ENCODE peak calls at places on chromosome 4, in five cellular contexts. M is astrocyte, T is endodermal cell, X is heart right ventricle, V is mammary epithelial cell. J is an unnamed sample. For H3K4me1, the result is how much of the 10 kb centered on the place peaks cover.

GRCh38 chr4:93710101-93710846 is 118.3 kb upstream of the ATOH1 start:
- DNase-seq in M (no peak), T (peak), X (no peak), V (peak), J (peak)

GRCh38 chr4:52265781-52266525 is 214.8 kb downstream of the SPATA18 start:
- DNase-seq in M (no peak), T (peak), X (no peak), V (no peak), J (no peak)

GRCh38 chr4:138192113-138192512 is 50.0 kb downstream of the SLC7A11 start:
- DNase-seq in M (peak), T (no peak), X (no peak), V (peak), J (no peak)

GRCh38 chr4:8044699-8045098 is 105.0 kb upstream of the AFAP1 start:
- DNase-seq in M (no peak), T (no peak), X (no peak), V (no peak), J (peak)

GRCh38 chr4:44632089-44632488 is 19.3 kb downstream of the YIPF7 start:
- DNase-seq in M (no peak), T (no peak), X (no peak), V (no peak), J (no peak)

GRCh38 chr4:183960912-183961569 is 55.9 kb downstream of the STOX2 start:
- DNase-seq in M (no peak), T (peak), X (peak), V (no peak), J (peak)

GRCh38 chr4:75235359-75235951 is 278.7 kb downstream of the RCHY1 start:
- DNase-seq in M (no peak), T (no peak), X (no peak), V (no peak), J (no peak)

GRCh38 chr4:13481569-13481968 is 2.6 kb downstream of the RAB28 start:
- DNase-seq in M (peak), T (no peak), X (no peak), V (peak), J (no peak)

GRCh38 chr4:56129431-56129861 is 180.7 kb downstream of the CEP135 start:
- DNase-seq in M (peak), T (peak), X (no peak), V (peak), J (peak)

GRCh38 chr4:158788608-158789007 is 19.8 kb downstream of the FNIP2 start:
- DNase-seq in M (no peak), T (no peak), X (no peak), V (no peak), J (no peak)

GRCh38 chr4:158791588-158791987 is 22.8 kb downstream of the FNIP2 start:
- DNase-seq in M (no peak), T (no peak), X (no peak), V (no peak), J (no peak)

GRCh38 chr4:158786155-158786581 is 17.3 kb downstream of the FNIP2 start:
- DNase-seq in M (peak), T (no peak), X (no peak), V (no peak), J (no peak)

GRCh38 chr4:158789853-158790252 is 21.0 kb downstream of the FNIP2 start:
- DNase-seq in M (no peak), T (no peak), X (no peak), V (no peak), J (no peak)

DNA sequence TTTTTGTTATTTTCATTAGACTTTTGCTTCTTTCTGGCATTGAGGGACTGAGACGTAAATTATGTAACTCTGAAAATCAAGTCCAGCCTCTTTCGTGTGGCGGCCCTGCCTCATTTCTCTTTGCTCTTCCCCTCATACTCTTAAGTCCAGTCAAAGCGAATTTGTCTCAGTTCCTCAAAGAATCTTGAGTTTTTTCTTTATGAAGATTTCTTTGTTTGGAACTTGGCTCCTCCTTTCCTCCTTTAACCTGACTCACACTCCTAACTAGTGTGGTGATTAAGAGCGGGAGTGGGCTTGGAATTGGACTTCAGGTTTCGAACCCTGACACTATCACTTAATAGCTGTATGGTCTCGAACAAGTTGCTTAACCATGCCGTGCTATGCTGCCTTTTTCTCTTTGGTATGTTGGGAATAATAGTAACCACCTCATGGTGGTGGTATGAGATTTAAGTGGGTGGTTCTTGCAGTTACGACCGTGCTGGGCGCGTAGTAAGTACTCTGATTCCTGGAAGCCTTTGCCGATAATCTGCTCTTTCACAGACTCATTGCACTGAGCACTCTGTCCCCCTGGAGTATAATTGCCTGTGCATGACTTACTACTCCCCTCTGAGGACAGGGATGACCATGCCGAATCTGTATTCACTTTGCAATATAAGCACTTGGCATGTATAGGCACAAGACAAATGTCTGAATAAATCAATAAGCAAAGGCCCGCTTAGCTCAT is 19.1 kb downstream of the FNIP2 start:
- DNase-seq in M (no peak), T (no peak), X (no peak), V (no peak), J (no peak)
- H3K4me1 ChIP-seq in M (under half), T (under half), X (half or more), V (under half), J (under half)

GRCh38 chr4:3301450-3302163 is 8.8 kb downstream of the RGS12 start:
- DNase-seq in M (no peak), T (peak), X (no peak), V (no peak), J (no peak)
- H3K4me1 ChIP-seq in M (under half), T (under half), X (half or more), V (under half), J (under half)

GRCh38 chr4:19024047-19024446 is 1002.5 kb upstream of the LCORL start:
- DNase-seq in M (no peak), T (no peak), X (no peak), V (no peak), J (no peak)

GRCh38 chr4:19025031-19025430 is 1003.5 kb upstream of the LCORL start:
- DNase-seq in M (peak), T (no peak), X (no peak), V (peak), J (no peak)

GRCh38 chr4:19030048-19030447 is 1008.5 kb upstream of the LCORL start:
- DNase-seq in M (peak), T (no peak), X (no peak), V (no peak), J (no peak)

GRCh38 chr4:19030536-19030935 is 1009.0 kb upstream of the LCORL start:
- DNase-seq in M (peak), T (no peak), X (no peak), V (no peak), J (no peak)

DNA sequence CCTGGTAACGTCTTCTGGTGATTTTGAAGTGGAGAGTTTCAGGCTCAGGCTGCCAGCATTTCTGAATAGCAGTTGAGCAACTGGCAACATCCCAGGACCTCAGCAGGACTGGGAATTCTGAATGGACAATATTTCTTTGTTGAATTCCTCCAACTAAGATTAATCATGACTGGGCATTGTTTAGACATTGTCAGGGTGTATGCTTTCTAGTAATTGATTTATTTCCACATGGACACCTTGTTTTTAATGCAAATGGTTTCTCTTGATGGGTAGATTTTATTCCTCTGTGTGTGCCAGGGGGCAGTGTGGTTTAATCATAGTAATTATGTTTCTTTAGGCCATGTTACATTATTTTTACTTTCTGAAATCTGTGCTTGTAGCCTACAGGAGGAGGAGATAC is 1004.7 kb upstream of the LCORL start:
- DNase-seq in M (peak), T (no peak), X (no peak), V (peak), J (no peak)
- H3K4me1 ChIP-seq in M (under half), T (under half), X (under half), V (under half), J (under half)

GRCh38 chr4:153514001-153514526 is 47.9 kb downstream of the TMEM131L start:
- DNase-seq in M (peak), T (no peak), X (no peak), V (peak), J (no peak)
- H3K4me1 ChIP-seq in M (under half), T (under half), X (under half), V (under half), J (under half)

GRCh38 chr4:153522800-153523089 is 56.6 kb downstream of the TMEM131L start:
- DNase-seq in M (no peak), T (no peak), X (no peak), V (no peak), J (no peak)
- H3K4me1 ChIP-seq in M (under half), T (under half), X (half or more), V (under half), J (under half)

GRCh38 chr4:39528056-39528465 is 822 bp upstream of the UGDH start:
- DNase-seq in M (peak), T (no peak), X (no peak), V (no peak), J (no peak)

GRCh38 chr4:39526810-39527295 is 386 bp downstream of the UGDH start:
- DNase-seq in M (peak), T (no peak), X (peak), V (no peak), J (peak)

GRCh38 chr4:39527296-39528055 is at the start of gene UGDH:
- DNase-seq in M (peak), T (peak), X (peak), V (peak), J (peak)

GRCh38 chr4:39530682-39531081 is 3.4 kb upstream of the UGDH start:
- DNase-seq in M (no peak), T (no peak), X (no peak), V (no peak), J (no peak)

GRCh38 chr4:39529534-39529933 is 2.3 kb upstream of the UGDH start:
- DNase-seq in M (no peak), T (no peak), X (no peak), V (no peak), J (no peak)
- H3K4me1 ChIP-seq in M (under half), T (under half), X (under half), V (under half), J (under half)

GRCh38 chr4:73985528-73985852 is 2.5 kb downstream of the PPBP start:
- DNase-seq in M (no peak), T (no peak), X (no peak), V (no peak), J (no peak)
- H3K4me1 ChIP-seq in M (under half), T (under half), X (under half), V (under half), J (under half)

GRCh38 chr4:6701371-6701770 is 7.7 kb downstream of the S100P start:
- DNase-seq in M (no peak), T (peak), X (no peak), V (no peak), J (peak)

GRCh38 chr4:6706173-6706572 is 3.5 kb downstream of the MRFAP1L1 start:
- DNase-seq in M (no peak), T (no peak), X (no peak), V (no peak), J (no peak)

GRCh38 chr4:6705638-6706037 is 4.0 kb downstream of the MRFAP1L1 start:
- DNase-seq in M (no peak), T (no peak), X (no peak), V (no peak), J (no peak)

GRCh38 chr4:6702761-6703160 is 6.9 kb downstream of the MRFAP1L1 start:
- DNase-seq in M (no peak), T (no peak), X (no peak), V (no peak), J (no peak)

DNA sequence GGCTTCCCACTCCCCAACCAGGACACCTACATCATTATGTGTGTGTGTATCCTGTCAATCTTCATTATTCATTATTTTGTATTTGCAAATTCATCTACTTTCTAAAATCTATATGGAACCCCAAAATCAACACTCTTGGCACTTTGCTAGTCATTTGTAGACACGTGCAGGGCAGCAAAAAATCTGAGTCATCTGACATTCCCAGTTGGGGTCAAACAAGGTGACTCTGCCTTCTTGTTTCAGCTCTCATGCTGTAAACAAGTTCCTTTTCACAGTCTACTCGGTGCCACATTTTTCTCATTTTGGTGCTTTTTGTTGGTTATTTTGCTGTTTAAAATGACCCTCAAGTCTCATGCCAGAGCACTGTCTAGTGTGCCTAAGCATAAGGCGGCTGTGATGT is 5.9 kb downstream of the MRFAP1L1 start:
- DNase-seq in M (no peak), T (no peak), X (no peak), V (no peak), J (no peak)
- H3K4me1 ChIP-seq in M (under half), T (under half), X (under half), V (under half), J (under half)

GRCh38 chr4:118755438-118756226 is 70.4 kb downstream of the METTL14 start:
- DNase-seq in M (no peak), T (no peak), X (no peak), V (no peak), J (peak)
- H3K4me1 ChIP-seq in M (under half), T (under half), X (half or more), V (under half), J (under half)